ENCODE peak calls at places on chromosome 9, in nine cellular contexts. C is breast epithelium, J is stomach, H is HCT116, A is K562, K is sigmoid colon, L is GM12892, R is prostate gland, E is suprapubic skin. N is an unnamed sample.

GRCh38 chr9:3502560-3503398 is 23.0 kb downstream of the RFX3 start:
- DNase-seq in C (no peak), J (no peak), H (no peak), A (no peak), K (no peak), L (no peak), R (no peak), E (no peak), N (no peak)

GRCh38 chr9:33029106-33029788 is 4.2 kb downstream of the DNAJA1 start:
- DNase-seq in C (no peak), J (no peak), H (no peak), A (no peak), K (no peak), L (no peak), R (no peak), E (no peak), N (no peak)

GRCh38 chr9:129405831-129406220 is 215.1 kb downstream of the C9orf50 start:
- DNase-seq in C (no peak), J (no peak), H (no peak), A (no peak), K (no peak), L (no peak), R (no peak), E (no peak), N (no peak)

GRCh38 chr9:129282308-129283211 is 104.5 kb upstream of the IER5L start:
- DNase-seq in C (peak; percentile 26), J (no peak), H (no peak), A (no peak), K (peak; percentile 61), L (no peak), R (no peak), E (peak; percentile 64), N (no peak)

GRCh38 chr9:107613314-107613713 is 123.7 kb upstream of the KLF4 start:
- DNase-seq in C (no peak), J (no peak), H (no peak), A (no peak), K (no peak), L (no peak), R (no peak), E (no peak), N (no peak)

GRCh38 chr9:99142275-99142674 is 37.4 kb downstream of the TGFBR1 start:
- DNase-seq in C (no peak), J (no peak), H (no peak), A (no peak), K (no peak), L (no peak), R (no peak), E (no peak), N (no peak)

GRCh38 chr9:2093920-2094597 is 78.9 kb downstream of the SMARCA2 start:
- DNase-seq in C (no peak), J (no peak), H (no peak), A (no peak), K (no peak), L (no peak), R (no peak), E (no peak), N (no peak)

GRCh38 chr9:101737705-101738565 is 512 bp downstream of the GRIN3A start:
- DNase-seq in C (no peak), J (no peak), H (no peak), A (no peak), K (no peak), L (no peak), R (no peak), E (no peak), N (no peak)

GRCh38 chr9:70484232-70485130 is 70.0 kb upstream of the KLF9 start:
- DNase-seq in C (no peak), J (peak; percentile 46), H (peak; percentile 68), A (peak; percentile 72), K (peak; percentile 80), L (peak; percentile 34), R (peak; percentile 53), E (no peak), N (peak; percentile 23)

GRCh38 chr9:94703488-94704140 is 22.9 kb upstream of the AOPEP start:
- DNase-seq in C (no peak), J (no peak), H (no peak), A (no peak), K (no peak), L (no peak), R (no peak), E (no peak), N (no peak)

GRCh38 chr9:104977580-104977979 is 49.6 kb upstream of the ABCA1 start:
- DNase-seq in C (no peak), J (no peak), H (no peak), A (no peak), K (no peak), L (no peak), R (no peak), E (no peak), N (no peak)

GRCh38 chr9:93864029-93864428 is 91.1 kb downstream of the BARX1 start:
- DNase-seq in C (no peak), J (no peak), H (no peak), A (no peak), K (no peak), L (no peak), R (no peak), E (no peak), N (no peak)

GRCh38 chr9:114274217-114274616 is 48.7 kb upstream of the ORM1 start:
- DNase-seq in C (no peak), J (no peak), H (no peak), A (no peak), K (peak; percentile 14), L (no peak), R (no peak), E (peak; percentile 30), N (no peak)

GRCh38 chr9:12162101-12162500 is 531.1 kb upstream of the TYRP1 start:
- DNase-seq in C (no peak), J (no peak), H (no peak), A (no peak), K (no peak), L (no peak), R (no peak), E (no peak), N (no peak)

GRCh38 chr9:17251100-17251499 is 116.3 kb downstream of the CNTLN start:
- DNase-seq in C (no peak), J (no peak), H (no peak), A (no peak), K (no peak), L (no peak), R (no peak), E (no peak), N (no peak)

GRCh38 chr9:121743441-121744001 is 92.1 kb downstream of the DAB2IP start:
- DNase-seq in C (peak; percentile 79), J (peak; percentile 90), H (peak; percentile 56), A (peak; percentile 56), K (peak; percentile 93), L (no peak), R (peak; percentile 83), E (peak; percentile 84), N (no peak)

DNA sequence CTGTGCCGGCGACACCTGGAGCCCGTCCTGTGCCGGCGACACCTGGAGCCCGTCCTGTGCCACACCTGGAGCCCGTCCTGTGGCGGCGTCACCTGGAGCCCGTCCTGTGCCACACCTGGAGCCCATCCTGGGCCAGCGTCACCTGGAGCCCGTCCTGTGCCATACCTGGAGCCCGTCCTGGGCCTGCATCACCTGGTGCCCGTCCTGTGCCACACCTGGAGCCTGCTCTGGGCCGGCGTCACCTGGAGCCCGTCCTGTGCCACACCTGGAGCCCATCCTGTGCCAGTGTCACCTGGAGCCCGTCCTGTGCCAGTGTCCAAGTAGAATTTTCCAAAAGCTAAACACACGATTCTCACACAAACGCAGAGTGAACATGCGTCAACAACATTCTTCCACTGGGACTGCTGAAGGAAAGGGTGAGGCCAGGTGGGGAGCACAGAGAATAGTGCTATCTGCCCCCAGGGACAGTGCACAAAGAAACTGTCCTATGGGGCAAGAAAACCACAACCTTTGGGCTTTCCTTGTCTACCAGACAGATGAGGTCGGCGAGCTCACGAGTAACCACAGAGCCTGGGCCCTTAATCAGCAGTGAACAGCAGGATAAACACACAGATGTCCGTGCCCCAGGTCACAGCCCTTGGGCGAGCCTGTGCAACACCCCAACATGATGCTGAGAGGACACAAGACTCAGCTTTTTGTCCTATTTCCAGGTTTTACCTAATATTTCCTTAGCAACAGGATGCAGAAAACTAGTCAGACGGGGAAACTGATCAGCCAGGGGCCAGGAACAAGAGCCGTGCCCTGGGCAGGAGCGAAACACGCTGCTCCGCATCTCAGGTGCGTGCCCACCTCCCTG is 7.9 kb downstream of the QSOX2 start:
- DNase-seq in C (no peak), J (no peak), H (no peak), A (peak; percentile 63), K (no peak), L (no peak), R (no peak), E (no peak), N (no peak)
- TF ChIP-seq POLR2A in C (no peak), J (no peak), H (no peak), A (no peak), K (no peak), L (no peak), R (no peak), E (no peak), N (no peak)

DNA sequence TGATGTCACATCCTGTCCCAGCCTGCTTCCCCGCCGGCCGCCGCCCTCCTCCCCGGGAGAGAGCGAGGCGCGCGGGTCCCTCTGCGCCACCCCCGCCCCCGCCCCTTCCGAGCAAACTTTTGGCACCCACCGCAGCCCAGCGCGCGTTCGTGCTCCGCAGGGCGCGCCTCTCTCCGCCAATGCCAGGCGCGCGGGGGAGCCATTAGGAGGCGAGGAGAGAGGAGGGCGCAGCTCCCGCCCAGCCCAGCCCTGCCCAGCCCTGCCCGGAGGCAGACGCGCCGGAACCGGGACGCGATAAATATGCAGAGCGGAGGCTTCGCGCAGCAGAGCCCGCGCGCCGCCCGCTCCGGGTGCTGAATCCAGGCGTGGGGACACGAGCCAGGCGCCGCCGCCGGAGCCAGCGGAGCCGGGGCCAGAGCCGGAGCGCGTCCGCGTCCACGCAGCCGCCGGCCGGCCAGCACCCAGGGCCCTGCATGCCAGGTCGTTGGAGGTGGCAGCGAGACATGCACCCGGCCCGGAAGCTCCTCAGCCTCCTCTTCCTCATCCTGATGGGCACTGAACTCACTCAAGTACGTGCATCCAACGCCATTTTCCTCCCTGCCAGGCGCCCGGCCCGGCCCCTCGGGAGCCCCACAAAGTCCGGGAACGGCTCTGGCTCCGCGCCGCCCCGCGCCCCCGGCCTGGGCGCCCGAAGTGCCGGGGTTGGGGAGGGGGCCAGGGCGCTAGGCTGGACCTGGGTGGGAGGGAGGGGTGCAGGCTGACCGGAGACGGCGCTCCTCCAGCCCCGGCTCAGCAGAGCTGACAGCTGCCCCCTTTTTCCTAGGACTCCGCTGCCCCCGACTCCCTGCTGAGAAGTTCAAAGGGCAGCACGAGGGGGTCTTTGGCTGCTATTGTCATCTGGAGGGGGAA is 12.0 kb upstream of the OLFM1 start:
- DNase-seq in C (peak; percentile 20), J (peak; percentile 29), H (no peak), A (no peak), K (peak; percentile 82), L (no peak), R (peak; percentile 60), E (no peak), N (no peak)
- TF ChIP-seq POLR2AphosphoS5 in C (no peak), J (no peak), H (no peak), A (no peak), K (peak; percentile 56), L (no peak), R (peak; percentile 48), E (no peak), N (no peak)

GRCh38 chr9:88807426-88807825 is 183.8 kb upstream of the S1PR3 start:
- DNase-seq in C (no peak), J (no peak), H (no peak), A (no peak), K (no peak), L (no peak), R (no peak), E (no peak), N (no peak)
- TF ChIP-seq POLR2A in C (no peak), J (no peak), H (no peak), A (no peak), K (no peak), L (no peak), R (no peak), E (no peak), N (no peak)

GRCh38 chr9:18335825-18336224 is 138.1 kb upstream of the ADAMTSL1 start:
- DNase-seq in C (no peak), J (no peak), H (no peak), A (no peak), K (no peak), L (no peak), R (no peak), E (no peak), N (no peak)
- TF ChIP-seq POLR2AphosphoS5 in C (no peak), J (no peak), H (no peak), A (no peak), K (no peak), L (no peak), R (no peak), E (no peak), N (no peak)

N was measured in GM12891.